ENCODE peak calls at places on chromosome 1, in five cellular contexts. Q, C, B, F and U are unnamed samples.

GRCh38 chr1:220776725-220777326 is 9.9 kb upstream of the MTARC1 start:
- DNase-seq in Q (peak), C (peak), B (peak), F (peak), U (peak)

GRCh38 chr1:25566186-25566729 is 22.9 kb downstream of the LDLRAP1 start:
- DNase-seq in Q (no peak), C (no peak), B (no peak), F (no peak), U (no peak)

GRCh38 chr1:18151436-18151835 is 43.8 kb downstream of the IGSF21 start:
- DNase-seq in Q (no peak), C (no peak), B (no peak), F (no peak), U (no peak)

GRCh38 chr1:245797592-245798366 is 643.0 kb downstream of the KIF26B start:
- DNase-seq in Q (no peak), C (peak), B (no peak), F (no peak), U (no peak)

GRCh38 chr1:5994713-5995621 is 2.7 kb upstream of the NPHP4 start:
- DNase-seq in Q (no peak), C (no peak), B (no peak), F (peak), U (no peak)

GRCh38 chr1:113226118-113226517 is 153.1 kb downstream of the LRIG2 start:
- DNase-seq in Q (no peak), C (no peak), B (no peak), F (no peak), U (peak)

GRCh38 chr1:57310992-57311790 is 112.7 kb downstream of the DAB1 start:
- DNase-seq in Q (no peak), C (no peak), B (no peak), F (no peak), U (no peak)

GRCh38 chr1:155081472-155082300 is 3.0 kb downstream of the EFNA3 start:
- DNase-seq in Q (no peak), C (no peak), B (no peak), F (no peak), U (no peak)

GRCh38 chr1:223343692-223344091 is 20.3 kb downstream of the SUSD4 start:
- DNase-seq in Q (no peak), C (no peak), B (no peak), F (no peak), U (no peak)

GRCh38 chr1:6918908-6919511 is 133.8 kb downstream of the CAMTA1 start:
- DNase-seq in Q (no peak), C (no peak), B (no peak), F (no peak), U (no peak)

GRCh38 chr1:202187040-202187671 is 6.4 kb upstream of the LGR6 start:
- DNase-seq in Q (no peak), C (no peak), B (no peak), F (no peak), U (no peak)

GRCh38 chr1:168301664-168302320 is 21.1 kb downstream of the TBX19 start:
- DNase-seq in Q (peak), C (no peak), B (peak), F (no peak), U (peak)

GRCh38 chr1:18776777-18777176 is 82.7 kb downstream of the TAS1R2 start:
- DNase-seq in Q (no peak), C (no peak), B (no peak), F (no peak), U (no peak)

GRCh38 chr1:109804660-109805059 is 40.9 kb upstream of the EPS8L3 start:
- DNase-seq in Q (no peak), C (no peak), B (no peak), F (no peak), U (no peak)

GRCh38 chr1:181397841-181398240 is 85.5 kb upstream of the CACNA1E start:
- DNase-seq in Q (no peak), C (no peak), B (no peak), F (no peak), U (no peak)

GRCh38 chr1:26336477-26337205 is 17.3 kb downstream of the CRYBG2 start:
- DNase-seq in Q (peak), C (peak), B (no peak), F (peak), U (no peak)

GRCh38 chr1:152111515-152111968 is 3.7 kb downstream of the TCHH start:
- DNase-seq in Q (no peak), C (peak), B (peak), F (no peak), U (peak)

GRCh38 chr1:220431840-220432239 is 96.1 kb upstream of the MARK1 start:
- DNase-seq in Q (no peak), C (no peak), B (no peak), F (no peak), U (no peak)